ENCODE peak calls at places on chromosomes 16 and 17, in eight cellular contexts. One of them, this sample, is unnamed.

GRCh38 chr16:582614-583331 is 7.1 kb upstream of the RAB40C start:
- DNase-seq in GM23338: peak; percentile 45
- DNase-seq in stromal cell of bone marrow: no peak
- DNase-seq in kidney tubule cell: no peak
- DNase-seq in germinal center: no peak
- DNase-seq in NCI-H1436: no peak
- DNase-seq in activated naive CD4-positive, alpha-beta T cell treated with anti-CD3 and anti-CD28 coated beads for 36 hours: no peak
- DNase-seq in NCI-H345: no peak
- DNase-seq in this sample: no peak

GRCh38 chr16:709651-710499 is 4.3 kb upstream of the FBXL16 start:
- DNase-seq in GM23338: peak; percentile 79
- DNase-seq in NCI-H1436: peak; percentile 91
- DNase-seq in stromal cell of bone marrow: peak; percentile 65
- DNase-seq in germinal center: no peak
- DNase-seq in activated naive CD4-positive, alpha-beta T cell treated with anti-CD3 and anti-CD28 coated beads for 36 hours: no peak
- DNase-seq in NCI-H345: peak; percentile 91
- DNase-seq in kidney tubule cell: peak; percentile 86
- DNase-seq in this sample: no peak

GRCh38 chr17:77129568-77130301 is 11.0 kb upstream of the SEC14L1 start:
- DNase-seq in kidney tubule cell: no peak
- DNase-seq in activated naive CD4-positive, alpha-beta T cell treated with anti-CD3 and anti-CD28 coated beads for 36 hours: no peak
- DNase-seq in stromal cell of bone marrow: no peak
- DNase-seq in GM23338: no peak
- DNase-seq in germinal center: no peak
- DNase-seq in NCI-H345: no peak
- DNase-seq in NCI-H1436: no peak
- DNase-seq in this sample: no peak

GRCh38 chr16:21638573-21638975 is 13.8 kb downstream of the IGSF6 start:
- DNase-seq in kidney tubule cell: peak; percentile 26
- DNase-seq in germinal center: no peak
- DNase-seq in stromal cell of bone marrow: no peak
- DNase-seq in NCI-H345: no peak
- DNase-seq in NCI-H1436: no peak
- DNase-seq in activated naive CD4-positive, alpha-beta T cell treated with anti-CD3 and anti-CD28 coated beads for 36 hours: peak; percentile 60
- DNase-seq in GM23338: no peak
- DNase-seq in this sample: no peak

GRCh38 chr16:84907575-84907974 is 87.8 kb downstream of the CRISPLD2 start:
- DNase-seq in GM23338: no peak
- DNase-seq in germinal center: no peak
- DNase-seq in stromal cell of bone marrow: no peak
- DNase-seq in NCI-H345: no peak
- DNase-seq in NCI-H1436: no peak
- DNase-seq in kidney tubule cell: no peak
- DNase-seq in activated naive CD4-positive, alpha-beta T cell treated with anti-CD3 and anti-CD28 coated beads for 36 hours: no peak
- DNase-seq in this sample: peak; percentile 49

GRCh38 chr17:57092171-57092570 is 7.1 kb downstream of the AKAP1 start:
- DNase-seq in stromal cell of bone marrow: peak; percentile 67
- DNase-seq in NCI-H1436: no peak
- DNase-seq in activated naive CD4-positive, alpha-beta T cell treated with anti-CD3 and anti-CD28 coated beads for 36 hours: no peak
- DNase-seq in kidney tubule cell: no peak
- DNase-seq in germinal center: no peak
- DNase-seq in GM23338: no peak
- DNase-seq in NCI-H345: no peak
- DNase-seq in this sample: no peak

GRCh38 chr17:48352630-48353029 is 77.4 kb downstream of the SKAP1 start:
- DNase-seq in stromal cell of bone marrow: no peak
- DNase-seq in NCI-H345: no peak
- DNase-seq in activated naive CD4-positive, alpha-beta T cell treated with anti-CD3 and anti-CD28 coated beads for 36 hours: peak; percentile 29
- DNase-seq in germinal center: no peak
- DNase-seq in kidney tubule cell: peak; percentile 47
- DNase-seq in NCI-H1436: no peak
- DNase-seq in GM23338: no peak
- DNase-seq in this sample: no peak

GRCh38 chr17:58918072-58918471 is 162.4 kb downstream of the PPM1E start:
- DNase-seq in stromal cell of bone marrow: no peak
- DNase-seq in kidney tubule cell: no peak
- DNase-seq in NCI-H345: peak; percentile 28
- DNase-seq in germinal center: no peak
- DNase-seq in GM23338: peak; percentile 30
- DNase-seq in activated naive CD4-positive, alpha-beta T cell treated with anti-CD3 and anti-CD28 coated beads for 36 hours: no peak
- DNase-seq in NCI-H1436: no peak
- DNase-seq in this sample: no peak

GRCh38 chr16:9152649-9153501 is 61.4 kb downstream of the HAPSTR1 start:
- DNase-seq in kidney tubule cell: no peak
- DNase-seq in GM23338: no peak
- DNase-seq in NCI-H1436: no peak
- DNase-seq in germinal center: no peak
- DNase-seq in NCI-H345: no peak
- DNase-seq in stromal cell of bone marrow: no peak
- DNase-seq in activated naive CD4-positive, alpha-beta T cell treated with anti-CD3 and anti-CD28 coated beads for 36 hours: no peak
- DNase-seq in this sample: no peak

GRCh38 chr16:22031483-22032083 is 23.7 kb downstream of the MOSMO start:
- DNase-seq in stromal cell of bone marrow: no peak
- DNase-seq in activated naive CD4-positive, alpha-beta T cell treated with anti-CD3 and anti-CD28 coated beads for 36 hours: no peak
- DNase-seq in NCI-H1436: no peak
- DNase-seq in NCI-H345: no peak
- DNase-seq in germinal center: no peak
- DNase-seq in kidney tubule cell: no peak
- DNase-seq in GM23338: no peak
- DNase-seq in this sample: no peak

GRCh38 chr17:35766903-35767510 is 6.3 kb downstream of the C17orf50 start:
- DNase-seq in germinal center: peak; percentile 58
- DNase-seq in stromal cell of bone marrow: no peak
- DNase-seq in kidney tubule cell: peak; percentile 45
- DNase-seq in NCI-H1436: peak; percentile 13
- DNase-seq in GM23338: no peak
- DNase-seq in activated naive CD4-positive, alpha-beta T cell treated with anti-CD3 and anti-CD28 coated beads for 36 hours: peak; percentile 55
- DNase-seq in NCI-H345: no peak
- DNase-seq in this sample: no peak

GRCh38 chr17:48113201-48113676 is 5.7 kb downstream of the SNX11 start:
- DNase-seq in stromal cell of bone marrow: no peak
- DNase-seq in kidney tubule cell: no peak
- DNase-seq in activated naive CD4-positive, alpha-beta T cell treated with anti-CD3 and anti-CD28 coated beads for 36 hours: peak; percentile 79
- DNase-seq in NCI-H345: no peak
- DNase-seq in NCI-H1436: no peak
- DNase-seq in GM23338: no peak
- DNase-seq in germinal center: no peak
- DNase-seq in this sample: no peak

GRCh38 chr17:55710410-55710809 is 12.3 kb downstream of the TMEM100 start:
- DNase-seq in stromal cell of bone marrow: no peak
- DNase-seq in activated naive CD4-positive, alpha-beta T cell treated with anti-CD3 and anti-CD28 coated beads for 36 hours: no peak
- DNase-seq in kidney tubule cell: no peak
- DNase-seq in NCI-H345: no peak
- DNase-seq in NCI-H1436: no peak
- DNase-seq in GM23338: no peak
- DNase-seq in germinal center: no peak
- DNase-seq in this sample: no peak

GRCh38 chr17:72353502-72353901 is 232.7 kb downstream of the SOX9 start:
- DNase-seq in stromal cell of bone marrow: no peak
- DNase-seq in NCI-H1436: no peak
- DNase-seq in activated naive CD4-positive, alpha-beta T cell treated with anti-CD3 and anti-CD28 coated beads for 36 hours: no peak
- DNase-seq in NCI-H345: no peak
- DNase-seq in germinal center: no peak
- DNase-seq in kidney tubule cell: no peak
- DNase-seq in GM23338: no peak
- DNase-seq in this sample: no peak